ENCODE peak calls at places on chromosomes 16 and 17, in five cellular contexts. Q is cardiac fibroblast, V is HFF-Myc, T is tibial nerve, C is Calu3. J is an unnamed sample.

GRCh38 chr16:54176376-54176901 is 110.1 kb downstream of the IRX3 start:
- DNase-seq in C (no peak), V (peak), T (no peak), Q (no peak), J (no peak)

GRCh38 chr16:85762970-85763369 is 12.1 kb upstream of the C16orf74 start:
- DNase-seq in T (no peak), C (no peak), Q (no peak), V (no peak), J (no peak)

GRCh38 chr16:75264999-75265910 is 13.8 kb upstream of the BCAR1 start:
- DNase-seq in T (no peak), C (peak), V (no peak), Q (no peak), J (no peak)

GRCh38 chr17:28578246-28579195 is 1.8 kb upstream of the ALDOC start:
- DNase-seq in V (no peak), T (no peak), Q (no peak), C (no peak), J (no peak)

GRCh38 chr17:34776454-34776853 is 184.8 kb downstream of the CCT6B start:
- DNase-seq in C (no peak), V (no peak), Q (no peak), T (no peak), J (no peak)

GRCh38 chr16:80288616-80289015 is 252.2 kb upstream of the DYNLRB2 start:
- DNase-seq in T (no peak), C (no peak), V (no peak), Q (no peak), J (no peak)

GRCh38 chr17:77125432-77125901 is 15.3 kb upstream of the SEC14L1 start:
- DNase-seq in Q (peak), T (no peak), V (peak), C (peak), J (no peak)

GRCh38 chr16:1772362-1772907 is at the start of gene EME2:
- DNase-seq in V (no peak), T (no peak), C (peak), Q (no peak), J (peak)

GRCh38 chr17:10875984-10876555 is 38.2 kb upstream of the PIRT start:
- DNase-seq in Q (peak), T (peak), V (no peak), C (peak), J (peak)

GRCh38 chr16:64893386-64893785 is 228.5 kb downstream of the CDH11 start:
- DNase-seq in Q (no peak), T (no peak), C (no peak), V (peak), J (no peak)

GRCh38 chr17:80105762-80106161 is 4.4 kb downstream of the GAA start:
- DNase-seq in Q (peak), C (no peak), V (no peak), T (no peak), J (no peak)

GRCh38 chr17:45428050-45428953 is 4.4 kb downstream of the ARHGAP27 start:
- DNase-seq in T (peak), Q (peak), V (no peak), C (peak), J (peak)

GRCh38 chr17:1542316-1542715 is 20.3 kb downstream of the PITPNA start:
- DNase-seq in V (no peak), C (no peak), Q (no peak), T (no peak), J (no peak)

GRCh38 chr17:11305524-11305923 is 64.5 kb downstream of the SHISA6 start:
- DNase-seq in T (no peak), V (no peak), C (no peak), Q (no peak), J (no peak)

GRCh38 chr17:81342700-81343070 is 47.6 kb upstream of the SLC38A10 start:
- DNase-seq in C (no peak), Q (peak), V (no peak), T (no peak), J (no peak)

GRCh38 chr17:58447039-58447975 is 30.0 kb upstream of the RNF43 start:
- DNase-seq in T (no peak), V (peak), C (peak), Q (peak), J (peak)

GRCh38 chr16:83606486-83607030 is 201.2 kb upstream of the HSBP1 start:
- DNase-seq in C (peak), V (no peak), T (no peak), Q (no peak), J (no peak)

GRCh38 chr17:50935201-50936124 is 69.3 kb upstream of the TOB1 start:
- DNase-seq in T (peak), V (no peak), C (peak), Q (peak), J (no peak)

GRCh38 chr16:380837-381787 is 666 bp downstream of the PGAP6 start:
- DNase-seq in Q (no peak), T (no peak), V (no peak), C (no peak), J (peak)
- TF ChIP-seq CTCF in Q (no peak), T (no peak), V (no peak), C (no peak), J (no peak)

GRCh38 chr17:75753514-75754377 is 11.2 kb downstream of the GALK1 start:
- DNase-seq in V (no peak), C (no peak), T (no peak), Q (peak), J (peak)
- TF ChIP-seq CTCF in V (peak), C (no peak), T (peak), Q (peak), J (peak)

GRCh38 chr16:4404247-4404966 is 12.0 kb downstream of the CORO7 start:
- DNase-seq in C (peak), Q (peak), V (no peak), T (peak), J (peak)
- TF ChIP-seq CTCF in C (peak), Q (peak), V (peak), T (peak), J (peak)

GRCh38 chr16:55622930-55623561 is 32.7 kb upstream of the SLC6A2 start:
- DNase-seq in Q (no peak), C (peak), V (peak), T (no peak), J (no peak)
- TF ChIP-seq CTCF in Q (no peak), C (peak), V (peak), T (no peak), J (peak)